ENCODE peak calls at places on chromosome 6, in nine cellular contexts. V is suprapubic skin; R is left cardiac atrium; M is HuH-7; Y is activated T-cell treated with anti-CD3 and anti-CD28 coated beads, Interleukin-2, amount 50 U/mL, for 1 hour; G is activated CD4-positive, alpha-beta T cell treated with anti-CD3 and anti-CD28 coated beads, Interleukin-2, amount 50 U/mL, for 1 hour; Z is NCI-H446; I is naive thymus-derived CD8-positive, alpha-beta T cell; C is transverse colon. A is an unnamed sample.

GRCh38 chr6:66396145-66396544 is 689.1 kb upstream of the EYS start:
- DNase-seq in V (no peak), R (no peak), M (no peak), Y (no peak), G (no peak), Z (no peak), I (no peak), C (no peak), A (no peak)

GRCh38 chr6:135798751-135799515 is 52.6 kb upstream of the PDE7B start:
- DNase-seq in V (no peak), R (no peak), M (no peak), Y (no peak), G (no peak), Z (no peak), I (no peak), C (no peak), A (no peak)

GRCh38 chr6:31614674-31615578 is at the start of gene AIF1:
- DNase-seq in V (no peak), R (no peak), M (no peak), Y (no peak), G (no peak), Z (no peak), I (no peak), C (no peak), A (no peak)

GRCh38 chr6:67497749-67498148 is 1137.3 kb upstream of the ADGRB3 start:
- DNase-seq in V (no peak), R (no peak), M (no peak), Y (no peak), G (no peak), Z (no peak), I (no peak), C (no peak), A (no peak)

GRCh38 chr6:157732007-157732406 is 91.0 kb upstream of the SNX9 start:
- DNase-seq in V (no peak), R (no peak), M (no peak), Y (no peak), G (no peak), Z (no peak), I (no peak), C (no peak), A (no peak)

GRCh38 chr6:25816252-25816651 is 15.6 kb downstream of the SLC17A1 start:
- DNase-seq in V (no peak), R (no peak), M (no peak), Y (no peak), G (no peak), Z (no peak), I (no peak), C (no peak), A (no peak)

GRCh38 chr6:152071843-152072242 is 264.4 kb downstream of the ESR1 start:
- DNase-seq in V (no peak), R (no peak), M (no peak), Y (no peak), G (no peak), Z (no peak), I (no peak), C (no peak), A (no peak)

GRCh38 chr6:18270216-18270615 is 5.9 kb upstream of the DEK start:
- DNase-seq in V (no peak), R (no peak), M (no peak), Y (no peak), G (no peak), Z (no peak), I (no peak), C (no peak), A (no peak)

GRCh38 chr6:158850807-158851115 is 31.6 kb upstream of the EZR start:
- DNase-seq in V (no peak), R (no peak), M (no peak), Y (no peak), G (no peak), Z (no peak), I (no peak), C (no peak), A (no peak)

GRCh38 chr6:166775180-166775922 is 148.3 kb upstream of the RPS6KA2 start:
- DNase-seq in V (no peak), R (peak; percentile 60), M (peak; percentile 78), Y (peak; percentile 46), G (peak; percentile 60), Z (peak; percentile 7), I (peak; percentile 63), C (peak; percentile 49), A (peak; percentile 56)

GRCh38 chr6:112639436-112639835 is 292.3 kb downstream of the RFPL4B start:
- DNase-seq in V (no peak), R (no peak), M (no peak), Y (no peak), G (no peak), Z (no peak), I (no peak), C (no peak), A (no peak)

GRCh38 chr6:53794073-53794719 is 609 bp upstream of the LRRC1 start:
- DNase-seq in V (peak; percentile 82), R (peak; percentile 69), M (peak; percentile 46), Y (peak; percentile 67), G (peak; percentile 64), Z (peak; percentile 63), I (peak; percentile 59), C (peak; percentile 86), A (peak; percentile 84)

GRCh38 chr6:41182069-41183034 is 18.6 kb downstream of the TREML2 start:
- DNase-seq in V (no peak), R (no peak), M (peak; percentile 44), Y (no peak), G (peak; percentile 42), Z (peak; percentile 22), I (peak; percentile 45), C (peak; percentile 38), A (no peak)

GRCh38 chr6:106080106-106081095 is 5.7 kb upstream of the PRDM1 start:
- DNase-seq in V (no peak), R (no peak), M (no peak), Y (no peak), G (no peak), Z (no peak), I (no peak), C (no peak), A (no peak)

GRCh38 chr6:47729019-47729418 is 30.6 kb downstream of the ADGRF4 start:
- DNase-seq in V (no peak), R (no peak), M (no peak), Y (no peak), G (no peak), Z (no peak), I (no peak), C (no peak), A (no peak)

GRCh38 chr6:156916108-156916801 is 139.1 kb downstream of the ARID1B start:
- DNase-seq in V (no peak), R (no peak), M (no peak), Y (no peak), G (no peak), Z (no peak), I (no peak), C (no peak), A (no peak)

GRCh38 chr6:169886631-169887227 is 135.3 kb downstream of the ERMARD start:
- DNase-seq in V (no peak), R (no peak), M (no peak), Y (no peak), G (no peak), Z (no peak), I (no peak), C (no peak), A (no peak)

GRCh38 chr6:86586195-86586594 is 351.1 kb upstream of the HTR1E start:
- DNase-seq in V (no peak), R (no peak), M (no peak), Y (no peak), G (no peak), Z (no peak), I (no peak), C (no peak), A (no peak)

GRCh38 chr6:111428803-111429202 is 54.2 kb downstream of the REV3L start:
- DNase-seq in V (no peak), R (no peak), M (no peak), Y (no peak), G (no peak), Z (no peak), I (no peak), C (no peak), A (no peak)

GRCh38 chr6:71079707-71080106 is 122.8 kb upstream of the B3GAT2 start:
- DNase-seq in V (no peak), R (no peak), M (no peak), Y (no peak), G (no peak), Z (no peak), I (no peak), C (no peak), A (no peak)